ENCODE peak calls at places on chromosomes 4 and X, in seven cellular contexts. M is stimulated activated naive B cell treated with anti-CD40 and anti-IgM and Interleukin-4, amounts not matched to agents 10 μg/mL and 1 μg/mL and 100 μg/mL, for 72 hours; W is esophagus squamous epithelium; E is MV-4-11; Z is NCI-H2081; S is fibroblast of the aortic adventitia; P is transverse colon. V is an unnamed sample.

GRCh38 chr4:185054876-185055275 is 36.6 kb downstream of the HELT start:
- DNase-seq in E (no peak), M (no peak), Z (no peak), W (no peak), S (no peak), P (no peak), V (no peak)

GRCh38 chrX:2854918-2855317 is 26.2 kb downstream of the GYG2 start:
- DNase-seq in S (no peak), W (no peak), Z (no peak), E (no peak), P (no peak), M (no peak), V (no peak)

GRCh38 chr4:155403886-155404285 is 27.1 kb upstream of the MAP9 start:
- DNase-seq in P (no peak), E (no peak), Z (peak; percentile 48), S (peak; percentile 44), W (no peak), M (no peak), V (no peak)

GRCh38 chr4:182147391-182147790 is 95.8 kb upstream of the TENM3 start:
- DNase-seq in E (no peak), M (no peak), S (no peak), W (no peak), Z (no peak), P (no peak), V (no peak)

GRCh38 chr4:74930166-74930565 is 2.8 kb upstream of the PARM1 start:
- DNase-seq in E (peak; percentile 51), Z (no peak), S (no peak), M (peak; percentile 13), P (no peak), W (no peak), V (no peak)

GRCh38 chr4:68589790-68590189 is 13.7 kb upstream of the UGT2B17 start:
- DNase-seq in S (no peak), M (no peak), Z (no peak), P (no peak), W (no peak), E (no peak), V (no peak)

GRCh38 chrX:65587616-65588526 is 53.3 kb upstream of the LAS1L start:
- DNase-seq in S (peak; percentile 80), W (no peak), M (no peak), P (peak; percentile 86), E (no peak), Z (no peak), V (no peak)

GRCh38 chr4:152613841-152614240 is 66.0 kb downstream of the TMEM154 start:
- DNase-seq in E (no peak), W (no peak), S (no peak), P (no peak), Z (no peak), M (no peak), V (no peak)

GRCh38 chr4:171118091-171118490 is 695.1 kb upstream of the GALNTL6 start:
- DNase-seq in P (no peak), Z (no peak), E (no peak), S (no peak), W (no peak), M (no peak), V (no peak)

GRCh38 chr4:158371158-158371557 is 150.5 kb upstream of the RXFP1 start:
- DNase-seq in Z (no peak), S (peak; percentile 79), E (no peak), P (no peak), W (no peak), M (no peak), V (no peak)

GRCh38 chrX:2781226-2781571 is 29.4 kb downstream of the XG start:
- DNase-seq in S (no peak), E (no peak), P (no peak), Z (no peak), M (no peak), W (no peak), V (no peak)

GRCh38 chr4:16196482-16197393 is 29.5 kb downstream of the TAPT1 start:
- DNase-seq in E (peak; percentile 87), S (peak; percentile 82), Z (peak; percentile 39), P (no peak), W (no peak), M (no peak), V (no peak)

GRCh38 chrX:1443496-1444075 is 9.1 kb downstream of the ASMTL start:
- DNase-seq in M (no peak), W (no peak), Z (no peak), S (no peak), E (no peak), P (no peak), V (no peak)

GRCh38 chrX:3712080-3712869 is 1.2 kb downstream of the PRKX start:
- DNase-seq in P (peak; percentile 19), S (peak; percentile 50), E (no peak), M (no peak), Z (no peak), W (no peak), V (no peak)

GRCh38 chrX:109281478-109282275 is 200.2 kb downstream of the GUCY2F start:
- DNase-seq in Z (no peak), M (no peak), P (peak; percentile 9), S (peak; percentile 81), E (peak; percentile 76), W (no peak), V (no peak)

GRCh38 chr4:306551-306961 is 1.3 kb upstream of the ZNF732 start:
- DNase-seq in S (no peak), E (peak; percentile 94), W (no peak), M (peak; percentile 78), P (no peak), Z (no peak), V (no peak)

GRCh38 chr4:102469806-102470205 is 31.4 kb upstream of the NFKB1 start:
- DNase-seq in E (no peak), S (no peak), M (no peak), P (no peak), W (no peak), Z (no peak), V (no peak)